ENCODE peak calls at places on chromosomes 12 and 14, in nine cellular contexts. One of them, this sample, is unnamed.
A peak's percentile ranks its signal among the peaks of the same experiment; 100 is the strongest.

GRCh38 chr14:27040552-27040951 is 442.7 kb upstream of the NOVA1 start:
- DNase-seq in CD8-positive, alpha-beta memory T cell: no peak
- DNase-seq in hypothalamus: no peak
- DNase-seq in GM20000: no peak
- DNase-seq in AG10803: no peak
- DNase-seq in ELF-1: no peak
- DNase-seq in kidney tubule cell: peak; percentile 42
- DNase-seq in activated naive CD4-positive, alpha-beta T cell treated with anti-CD3 and anti-CD28 coated beads for 36 hours: no peak
- DNase-seq in stimulated activated CD4-positive, alpha-beta T cell treated with anti-CD3 and anti-CD28 coated beads, TNF-alpha, amount 100 ng/mL, for 1 hour: no peak
- DNase-seq in this sample: no peak

GRCh38 chr12:43362910-43363694 is 188.9 kb downstream of the ADAMTS20 start:
- DNase-seq in CD8-positive, alpha-beta memory T cell: no peak
- DNase-seq in hypothalamus: no peak
- DNase-seq in GM20000: no peak
- DNase-seq in AG10803: no peak
- DNase-seq in ELF-1: no peak
- DNase-seq in kidney tubule cell: peak; percentile 66
- DNase-seq in activated naive CD4-positive, alpha-beta T cell treated with anti-CD3 and anti-CD28 coated beads for 36 hours: peak; percentile 6
- DNase-seq in stimulated activated CD4-positive, alpha-beta T cell treated with anti-CD3 and anti-CD28 coated beads, TNF-alpha, amount 100 ng/mL, for 1 hour: no peak
- DNase-seq in this sample: no peak

GRCh38 chr12:75656650-75657049 is 145.2 kb upstream of the KRR1 start:
- DNase-seq in CD8-positive, alpha-beta memory T cell: no peak
- DNase-seq in hypothalamus: no peak
- DNase-seq in GM20000: no peak
- DNase-seq in AG10803: peak; percentile 97
- DNase-seq in ELF-1: no peak
- DNase-seq in kidney tubule cell: peak; percentile 98
- DNase-seq in activated naive CD4-positive, alpha-beta T cell treated with anti-CD3 and anti-CD28 coated beads for 36 hours: no peak
- DNase-seq in stimulated activated CD4-positive, alpha-beta T cell treated with anti-CD3 and anti-CD28 coated beads, TNF-alpha, amount 100 ng/mL, for 1 hour: no peak
- DNase-seq in this sample: no peak

GRCh38 chr14:77804592-77804991 is 4.7 kb downstream of the ADCK1 start:
- DNase-seq in CD8-positive, alpha-beta memory T cell: no peak
- DNase-seq in hypothalamus: no peak
- DNase-seq in GM20000: peak; percentile 49
- DNase-seq in AG10803: no peak
- DNase-seq in ELF-1: peak; percentile 58
- DNase-seq in kidney tubule cell: peak; percentile 13
- DNase-seq in activated naive CD4-positive, alpha-beta T cell treated with anti-CD3 and anti-CD28 coated beads for 36 hours: peak; percentile 64
- DNase-seq in stimulated activated CD4-positive, alpha-beta T cell treated with anti-CD3 and anti-CD28 coated beads, TNF-alpha, amount 100 ng/mL, for 1 hour: no peak
- DNase-seq in this sample: no peak

GRCh38 chr12:96501139-96501741 is 11.9 kb downstream of the CFAP54 start:
- DNase-seq in CD8-positive, alpha-beta memory T cell: peak; percentile 44
- DNase-seq in hypothalamus: no peak
- DNase-seq in GM20000: peak; percentile 25
- DNase-seq in AG10803: peak; percentile 67
- DNase-seq in ELF-1: peak; percentile 48
- DNase-seq in kidney tubule cell: peak; percentile 94
- DNase-seq in activated naive CD4-positive, alpha-beta T cell treated with anti-CD3 and anti-CD28 coated beads for 36 hours: peak; percentile 44
- DNase-seq in stimulated activated CD4-positive, alpha-beta T cell treated with anti-CD3 and anti-CD28 coated beads, TNF-alpha, amount 100 ng/mL, for 1 hour: no peak
- DNase-seq in this sample: no peak

GRCh38 chr12:131084341-131085011 is 130.8 kb downstream of the ADGRD1 start:
- DNase-seq in CD8-positive, alpha-beta memory T cell: no peak
- DNase-seq in hypothalamus: no peak
- DNase-seq in GM20000: no peak
- DNase-seq in AG10803: no peak
- DNase-seq in ELF-1: no peak
- DNase-seq in kidney tubule cell: no peak
- DNase-seq in activated naive CD4-positive, alpha-beta T cell treated with anti-CD3 and anti-CD28 coated beads for 36 hours: no peak
- DNase-seq in stimulated activated CD4-positive, alpha-beta T cell treated with anti-CD3 and anti-CD28 coated beads, TNF-alpha, amount 100 ng/mL, for 1 hour: no peak
- DNase-seq in this sample: no peak

GRCh38 chr14:104690266-104690711 is 871 bp downstream of the INF2 start:
- DNase-seq in CD8-positive, alpha-beta memory T cell: no peak
- DNase-seq in hypothalamus: no peak
- DNase-seq in GM20000: no peak
- DNase-seq in AG10803: no peak
- DNase-seq in ELF-1: no peak
- DNase-seq in kidney tubule cell: no peak
- DNase-seq in activated naive CD4-positive, alpha-beta T cell treated with anti-CD3 and anti-CD28 coated beads for 36 hours: no peak
- DNase-seq in stimulated activated CD4-positive, alpha-beta T cell treated with anti-CD3 and anti-CD28 coated beads, TNF-alpha, amount 100 ng/mL, for 1 hour: no peak
- DNase-seq in this sample: no peak

GRCh38 chr12:104226672-104227071 is 11.1 kb downstream of the TXNRD1 start:
- DNase-seq in CD8-positive, alpha-beta memory T cell: no peak
- DNase-seq in hypothalamus: no peak
- DNase-seq in GM20000: no peak
- DNase-seq in AG10803: peak; percentile 22
- DNase-seq in ELF-1: no peak
- DNase-seq in kidney tubule cell: peak; percentile 49
- DNase-seq in activated naive CD4-positive, alpha-beta T cell treated with anti-CD3 and anti-CD28 coated beads for 36 hours: no peak
- DNase-seq in stimulated activated CD4-positive, alpha-beta T cell treated with anti-CD3 and anti-CD28 coated beads, TNF-alpha, amount 100 ng/mL, for 1 hour: no peak
- DNase-seq in this sample: no peak

GRCh38 chr14:86346818-86347384 is 817.0 kb downstream of the FLRT2 start:
- DNase-seq in CD8-positive, alpha-beta memory T cell: no peak
- DNase-seq in hypothalamus: no peak
- DNase-seq in GM20000: no peak
- DNase-seq in AG10803: no peak
- DNase-seq in ELF-1: no peak
- DNase-seq in kidney tubule cell: no peak
- DNase-seq in activated naive CD4-positive, alpha-beta T cell treated with anti-CD3 and anti-CD28 coated beads for 36 hours: no peak
- DNase-seq in stimulated activated CD4-positive, alpha-beta T cell treated with anti-CD3 and anti-CD28 coated beads, TNF-alpha, amount 100 ng/mL, for 1 hour: no peak
- DNase-seq in this sample: no peak

GRCh38 chr12:124752437-124753229 is 111.0 kb downstream of the SCARB1 start:
- DNase-seq in CD8-positive, alpha-beta memory T cell: no peak
- DNase-seq in hypothalamus: no peak
- DNase-seq in GM20000: no peak
- DNase-seq in AG10803: peak; percentile 74
- DNase-seq in ELF-1: no peak
- DNase-seq in kidney tubule cell: peak; percentile 94
- DNase-seq in activated naive CD4-positive, alpha-beta T cell treated with anti-CD3 and anti-CD28 coated beads for 36 hours: no peak
- DNase-seq in stimulated activated CD4-positive, alpha-beta T cell treated with anti-CD3 and anti-CD28 coated beads, TNF-alpha, amount 100 ng/mL, for 1 hour: no peak
- DNase-seq in this sample: no peak

GRCh38 chr14:30982583-30982982 is 42.9 kb upstream of the AP4S1 start:
- DNase-seq in CD8-positive, alpha-beta memory T cell: no peak
- DNase-seq in hypothalamus: no peak
- DNase-seq in GM20000: no peak
- DNase-seq in AG10803: no peak
- DNase-seq in ELF-1: no peak
- DNase-seq in kidney tubule cell: no peak
- DNase-seq in activated naive CD4-positive, alpha-beta T cell treated with anti-CD3 and anti-CD28 coated beads for 36 hours: no peak
- DNase-seq in stimulated activated CD4-positive, alpha-beta T cell treated with anti-CD3 and anti-CD28 coated beads, TNF-alpha, amount 100 ng/mL, for 1 hour: no peak
- DNase-seq in this sample: no peak

GRCh38 chr14:94239416-94239815 is 53.7 kb downstream of the SERPINA10 start:
- DNase-seq in CD8-positive, alpha-beta memory T cell: no peak
- DNase-seq in hypothalamus: no peak
- DNase-seq in GM20000: no peak
- DNase-seq in AG10803: no peak
- DNase-seq in ELF-1: no peak
- DNase-seq in kidney tubule cell: no peak
- DNase-seq in activated naive CD4-positive, alpha-beta T cell treated with anti-CD3 and anti-CD28 coated beads for 36 hours: no peak
- DNase-seq in stimulated activated CD4-positive, alpha-beta T cell treated with anti-CD3 and anti-CD28 coated beads, TNF-alpha, amount 100 ng/mL, for 1 hour: no peak
- DNase-seq in this sample: no peak

GRCh38 chr12:108750471-108751402 is 19.4 kb upstream of the CORO1C start:
- DNase-seq in CD8-positive, alpha-beta memory T cell: no peak
- DNase-seq in hypothalamus: no peak
- DNase-seq in GM20000: no peak
- DNase-seq in AG10803: peak; percentile 70
- DNase-seq in ELF-1: peak; percentile 65
- DNase-seq in kidney tubule cell: no peak
- DNase-seq in activated naive CD4-positive, alpha-beta T cell treated with anti-CD3 and anti-CD28 coated beads for 36 hours: no peak
- DNase-seq in stimulated activated CD4-positive, alpha-beta T cell treated with anti-CD3 and anti-CD28 coated beads, TNF-alpha, amount 100 ng/mL, for 1 hour: no peak
- DNase-seq in this sample: no peak

This sample was measured in substantia nigra.